ENCODE peak calls at places on chromosome 16, in seven cellular contexts. W is stimulated activated CD4-positive, alpha-beta T cell treated with anti-CD3 and anti-CD28 coated beads, Interleukin-15, amount 100 ng/mL, for 1 hour; P is left cardiac atrium; Y is T-helper 2 cell; F is CD8-positive, alpha-beta T cell; V is adrenal gland; D is effector memory CD8-positive, alpha-beta T cell. I is an unnamed sample.

GRCh38 chr16:2362218-2362617 is 21.7 kb upstream of the ABCA3 start:
- DNase-seq in W (no peak), P (no peak), Y (no peak), F (no peak), V (no peak), D (no peak), I (no peak)

GRCh38 chr16:79270011-79270410 is 330.5 kb downstream of the MAF start:
- DNase-seq in W (no peak), P (no peak), Y (no peak), F (no peak), V (no peak), D (no peak), I (no peak)

GRCh38 chr16:85321856-85322271 is 209.6 kb upstream of the CIBAR2 start:
- DNase-seq in W (no peak), P (peak; percentile 98), Y (no peak), F (no peak), V (peak; percentile 94), D (no peak), I (peak; percentile 86)

GRCh38 chr16:78249056-78249455 is 149.6 kb downstream of the WWOX start:
- DNase-seq in W (no peak), P (no peak), Y (no peak), F (no peak), V (no peak), D (no peak), I (no peak)

GRCh38 chr16:35573407-35573806 is 2114.0 kb downstream of the TP53TG3F start:
- DNase-seq in W (no peak), P (no peak), Y (no peak), F (no peak), V (no peak), D (no peak), I (no peak)

GRCh38 chr16:1046271-1046955 is 26.1 kb upstream of the SSTR5 start:
- DNase-seq in W (no peak), P (no peak), Y (no peak), F (no peak), V (no peak), D (no peak), I (no peak)

GRCh38 chr16:89113661-89114060 is 20.0 kb downstream of the ACSF3 start:
- DNase-seq in W (no peak), P (no peak), Y (no peak), F (no peak), V (no peak), D (no peak), I (no peak)

GRCh38 chr16:87927195-87927562 is 9.2 kb downstream of the CA5A start:
- DNase-seq in W (no peak), P (no peak), Y (no peak), F (no peak), V (no peak), D (no peak), I (no peak)

GRCh38 chr16:1494129-1494640 is 1.0 kb downstream of the TELO2 start:
- DNase-seq in W (no peak), P (peak; percentile 80), Y (no peak), F (no peak), V (peak; percentile 81), D (no peak), I (peak; percentile 41)

GRCh38 chr16:4052096-4052495 is 64.1 kb downstream of the ADCY9 start:
- DNase-seq in W (no peak), P (no peak), Y (no peak), F (no peak), V (no peak), D (no peak), I (no peak)

GRCh38 chr16:27363246-27363632 is 38.7 kb upstream of the IL21R start:
- DNase-seq in W (no peak), P (no peak), Y (no peak), F (no peak), V (no peak), D (no peak), I (no peak)

GRCh38 chr16:51408357-51408756 is 257.3 kb upstream of the SALL1 start:
- DNase-seq in W (no peak), P (no peak), Y (no peak), F (no peak), V (no peak), D (no peak), I (peak; percentile 52)

GRCh38 chr16:80759419-80760162 is 44.8 kb downstream of the CDYL2 start:
- DNase-seq in W (no peak), P (no peak), Y (no peak), F (no peak), V (no peak), D (no peak), I (no peak)

GRCh38 chr16:63702981-63703590 is 1418.8 kb downstream of the CDH11 start:
- DNase-seq in W (no peak), P (no peak), Y (no peak), F (no peak), V (no peak), D (no peak), I (no peak)

GRCh38 chr16:75044800-75045361 is 46.1 kb downstream of the ZNRF1 start:
- DNase-seq in W (no peak), P (peak; percentile 48), Y (no peak), F (no peak), V (no peak), D (no peak), I (no peak)

GRCh38 chr16:70395345-70395901 is 43.5 kb downstream of the ST3GAL2 start:
- DNase-seq in W (peak; percentile 27), P (peak; percentile 65), Y (peak; percentile 28), F (peak; percentile 21), V (peak; percentile 69), D (peak; percentile 47), I (peak; percentile 32)

I was measured in A172.